ENCODE peak calls at places on chromosomes 2 and 18, in five cellular contexts. B, V, E, K and I are unnamed samples.

GRCh38 chr18:79560042-79560860 is 119.4 kb upstream of the CTDP1 start:
- DNase-seq in E (no peak), V (no peak), K (no peak), B (no peak), I (peak)

GRCh38 chr18:46250812-46251173 is 146.6 kb downstream of the HAUS1 start:
- DNase-seq in B (no peak), E (no peak), V (no peak), K (no peak), I (no peak)

GRCh38 chr18:23725827-23726661 is 36.8 kb downstream of the LAMA3 start:
- DNase-seq in K (no peak), E (no peak), V (no peak), B (no peak), I (no peak)

GRCh38 chr2:104818249-104818648 is 35.7 kb upstream of the POU3F3 start:
- DNase-seq in E (no peak), V (no peak), B (no peak), K (no peak), I (no peak)

GRCh38 chr2:222706616-222707015 is 35.2 kb downstream of the MOGAT1 start:
- DNase-seq in B (no peak), E (no peak), K (no peak), V (no peak), I (no peak)

GRCh38 chr2:120693121-120693520 is 42.5 kb upstream of the GLI2 start:
- DNase-seq in B (no peak), K (no peak), V (no peak), E (no peak), I (no peak)

GRCh38 chr2:220434365-220434764 is 806.9 kb downstream of the SLC4A3 start:
- DNase-seq in V (no peak), E (peak), B (peak), K (no peak), I (no peak)

GRCh38 chr2:151979694-151980093 is 119.2 kb downstream of the CACNB4 start:
- DNase-seq in E (no peak), B (no peak), K (no peak), V (no peak), I (no peak)

GRCh38 chr2:85048534-85048933 is 77.6 kb downstream of the KCMF1 start:
- DNase-seq in E (no peak), V (no peak), B (no peak), K (no peak), I (no peak)

GRCh38 chr2:152098798-152099654 is at the start of gene CACNB4:
- DNase-seq in V (peak), B (no peak), K (peak), E (no peak), I (no peak)

GRCh38 chr18:47120428-47120827 is 29.9 kb downstream of the HDHD2 start:
- DNase-seq in E (no peak), V (no peak), K (no peak), B (no peak), I (no peak)

GRCh38 chr2:207474871-207475485 is 54.8 kb upstream of the CREB1 start:
- DNase-seq in K (peak), V (no peak), B (peak), E (no peak), I (no peak)

GRCh38 chr2:10919776-10920606 is 8.3 kb downstream of the KCNF1 start:
- DNase-seq in E (no peak), V (no peak), B (no peak), K (no peak), I (no peak)

GRCh38 chr2:227460079-227460485 is 11.9 kb upstream of the AGFG1 start:
- DNase-seq in V (no peak), B (peak), K (no peak), E (no peak), I (no peak)

GRCh38 chr18:45505497-45506206 is 109.6 kb upstream of the SLC14A2 start:
- DNase-seq in K (no peak), V (no peak), B (no peak), E (no peak), I (peak)

GRCh38 chr2:101339236-101339865 is 30.9 kb upstream of the RNF149 start:
- DNase-seq in B (no peak), K (no peak), V (no peak), E (no peak), I (no peak)

GRCh38 chr2:231922311-231922710 is 3.9 kb downstream of the NPPC start:
- DNase-seq in K (no peak), E (no peak), B (no peak), V (no peak), I (no peak)

GRCh38 chr2:9753276-9753600 is 90.0 kb upstream of the TAF1B start:
- DNase-seq in E (peak), V (peak), K (no peak), B (peak), I (no peak)

GRCh38 chr2:113806217-113806913 is 49.9 kb upstream of the SLC35F5 start:
- DNase-seq in E (no peak), K (no peak), V (no peak), B (no peak), I (no peak)

GRCh38 chr18:78192044-78192443 is 787.6 kb upstream of the SALL3 start:
- DNase-seq in E (no peak), K (no peak), B (no peak), V (no peak), I (no peak)

GRCh38 chr2:36461039-36461681 is 105.6 kb downstream of the CRIM1 start:
- DNase-seq in K (no peak), B (peak), V (no peak), E (peak), I (no peak)

GRCh38 chr18:3525870-3526420 is 76.0 kb downstream of the TGIF1 start:
- DNase-seq in K (no peak), V (no peak), B (no peak), E (no peak), I (no peak)

GRCh38 chr2:238287702-238288649 is at the start of gene PER2:
- DNase-seq in E (peak), K (peak), B (peak), V (peak), I (no peak)
- TF ChIP-seq CTCF in E (peak), K (peak), B (peak), V (no peak), I (peak)

GRCh38 chr18:21998531-21998930 is 170.9 kb upstream of the GATA6 start:
- DNase-seq in E (no peak), B (no peak), K (no peak), V (peak), I (no peak)

GRCh38 chr18:21991081-21991534 is 178.3 kb upstream of the GATA6 start:
- DNase-seq in E (no peak), B (no peak), K (no peak), V (no peak), I (no peak)

GRCh38 chr18:21991897-21992296 is 177.5 kb upstream of the GATA6 start:
- DNase-seq in V (no peak), B (no peak), E (no peak), K (no peak), I (no peak)

GRCh38 chr18:21997207-21998143 is 171.9 kb upstream of the GATA6 start:
- DNase-seq in K (peak), E (no peak), B (no peak), V (no peak), I (no peak)

GRCh38 chr18:21996261-21996892 is 173.0 kb upstream of the GATA6 start:
- DNase-seq in E (no peak), V (peak), B (no peak), K (no peak), I (no peak)
- TF ChIP-seq CTCF in E (no peak), V (no peak), B (no peak), K (no peak), I (no peak)

GRCh38 chr2:127700527-127701192 is 637 bp upstream of the SFT2D3 start:
- DNase-seq in B (no peak), K (no peak), V (peak), E (no peak), I (no peak)
- TF ChIP-seq CTCF in B (no peak), K (no peak), V (no peak), E (no peak), I (no peak)

DNA sequence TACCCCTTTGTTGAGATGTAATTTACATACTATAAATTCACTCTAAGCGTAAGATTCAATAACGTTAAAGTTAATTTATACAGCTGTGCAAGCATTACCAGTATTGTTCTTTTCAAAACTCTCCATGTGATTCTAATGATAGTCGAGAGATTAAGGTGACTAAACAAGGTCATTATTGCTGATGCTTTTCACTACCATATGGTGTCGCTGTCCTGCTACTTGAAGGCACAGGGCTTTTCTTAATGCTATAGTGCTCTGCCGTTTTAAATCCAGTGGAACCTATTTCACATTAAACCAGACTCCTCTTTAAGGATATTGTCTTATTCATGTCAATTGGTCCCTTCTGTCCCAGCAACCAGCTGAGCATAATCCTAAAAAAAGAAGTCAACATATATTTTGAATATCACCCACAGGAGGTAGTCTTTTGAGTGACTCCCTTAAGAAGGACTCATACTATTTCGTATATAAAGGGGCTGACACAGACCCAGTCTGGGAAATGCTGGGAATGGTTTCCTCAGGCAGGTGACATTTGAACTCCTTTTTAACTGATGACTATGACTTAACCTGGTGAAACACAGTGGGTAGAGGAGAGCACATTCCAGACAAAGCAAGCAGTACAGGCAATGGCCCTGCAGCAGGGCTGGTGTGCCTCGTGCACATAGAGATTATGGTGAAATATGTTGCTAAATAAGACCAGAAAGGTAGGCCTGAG is 53.9 kb upstream of the CYTIP start:
- DNase-seq in V (no peak), K (peak), B (peak), E (no peak), I (no peak)
- TF ChIP-seq CTCF in V (peak), K (peak), B (peak), E (peak), I (peak)

DNA sequence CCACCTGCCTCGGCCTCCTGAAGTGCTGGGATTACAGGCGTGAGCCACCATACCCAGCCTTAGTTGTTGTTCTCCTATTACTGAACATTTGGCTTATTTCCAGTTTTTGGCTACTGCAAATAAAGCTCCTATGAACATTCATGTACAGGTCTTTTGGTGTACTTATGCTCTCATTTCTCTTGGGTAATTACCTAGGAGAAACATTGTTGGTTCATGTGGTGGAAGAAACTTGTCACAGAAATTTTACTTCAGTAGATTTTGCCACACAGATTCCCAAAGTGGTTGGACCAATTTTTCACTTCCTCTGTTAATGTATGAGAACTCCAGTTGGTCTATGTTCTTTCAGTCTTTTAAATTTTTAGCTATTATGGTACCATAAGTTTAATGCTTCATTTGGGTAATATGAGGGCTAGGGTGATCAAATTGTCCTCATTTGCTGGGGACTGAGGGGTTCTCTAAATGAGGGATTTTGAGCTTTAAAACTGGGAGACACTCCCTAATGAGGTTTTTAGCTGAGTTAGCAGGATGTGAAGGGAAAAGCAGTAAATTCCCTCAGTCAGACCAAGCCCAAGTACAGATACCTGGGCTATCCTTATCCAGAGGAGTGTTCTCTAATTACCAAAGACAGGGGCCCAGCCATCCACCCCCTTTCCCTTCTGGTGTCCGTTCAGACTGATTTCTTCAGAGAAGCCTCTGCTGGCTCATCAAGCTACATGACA is 33.9 kb downstream of the MTA3 start:
- DNase-seq in B (no peak), E (no peak), V (no peak), K (peak), I (no peak)
- TF ChIP-seq CTCF in B (no peak), E (no peak), V (no peak), K (no peak), I (no peak)

DNA sequence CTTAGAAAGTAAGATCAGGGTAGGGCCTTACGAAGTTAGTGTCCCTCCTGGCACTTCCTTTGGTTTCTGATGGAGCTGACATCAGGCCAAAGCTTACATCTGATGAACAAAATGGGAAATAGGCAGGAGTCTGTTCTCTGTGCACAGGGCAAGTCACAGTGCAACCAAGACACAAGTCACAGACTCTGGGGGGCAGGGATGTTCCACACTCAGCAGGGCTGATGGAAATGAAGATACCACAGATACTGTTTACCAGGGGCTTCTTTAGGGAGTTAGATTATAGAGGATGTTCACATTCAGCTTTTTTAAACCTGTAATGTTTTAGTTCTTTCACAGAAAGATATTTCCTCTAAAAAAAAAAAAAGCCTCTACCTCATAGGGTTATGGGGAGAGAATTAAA is 106.2 kb upstream of the EPC2 start:
- DNase-seq in E (no peak), B (no peak), K (peak), V (no peak), I (no peak)
- TF ChIP-seq CTCF in E (no peak), B (no peak), K (no peak), V (no peak), I (no peak)

DNA sequence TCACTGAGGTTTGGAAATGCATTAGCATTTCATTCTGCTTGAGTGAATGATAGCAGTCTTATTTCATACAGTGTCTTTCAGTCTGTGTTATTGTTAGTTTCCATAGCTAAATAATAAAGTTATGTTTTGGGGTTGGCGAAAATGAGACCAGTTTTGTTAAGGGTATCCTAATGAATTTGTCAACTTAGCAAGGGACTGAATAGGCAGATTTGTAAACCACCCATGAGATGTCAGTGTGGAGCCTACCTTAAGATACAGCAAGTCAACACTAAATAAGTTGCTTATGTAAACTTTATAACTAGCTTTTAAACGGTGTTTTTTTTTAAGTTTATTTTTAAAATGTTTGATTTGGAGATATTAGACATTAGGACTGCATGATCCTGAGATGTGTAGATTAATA is 11.9 kb downstream of the NAPG start:
- DNase-seq in K (no peak), V (no peak), E (no peak), B (no peak), I (no peak)
- TF ChIP-seq CTCF in K (no peak), V (no peak), E (no peak), B (no peak), I (no peak)

DNA sequence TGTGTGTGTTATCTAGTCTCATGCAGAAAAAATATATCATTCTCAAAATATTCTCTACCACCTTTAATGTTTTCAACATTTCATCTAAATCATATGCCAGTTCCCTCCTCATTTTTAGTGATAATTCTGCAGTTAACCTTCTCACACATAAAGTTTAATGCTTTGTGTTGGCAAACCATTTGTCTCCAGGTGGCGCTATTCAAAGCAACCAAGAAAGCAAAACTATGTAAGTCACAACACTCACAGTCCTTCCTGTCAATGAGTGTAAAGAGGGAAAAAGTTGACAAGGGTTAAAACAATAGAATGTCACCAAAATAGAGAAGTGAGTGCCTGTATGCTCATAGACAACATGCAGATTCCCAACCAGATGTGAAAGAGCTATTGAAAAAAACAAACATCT is 961.6 kb upstream of the LRRTM1 start:
- DNase-seq in V (no peak), E (no peak), K (no peak), B (no peak), I (no peak)
- TF ChIP-seq CTCF in V (no peak), E (no peak), K (peak), B (peak), I (no peak)

DNA sequence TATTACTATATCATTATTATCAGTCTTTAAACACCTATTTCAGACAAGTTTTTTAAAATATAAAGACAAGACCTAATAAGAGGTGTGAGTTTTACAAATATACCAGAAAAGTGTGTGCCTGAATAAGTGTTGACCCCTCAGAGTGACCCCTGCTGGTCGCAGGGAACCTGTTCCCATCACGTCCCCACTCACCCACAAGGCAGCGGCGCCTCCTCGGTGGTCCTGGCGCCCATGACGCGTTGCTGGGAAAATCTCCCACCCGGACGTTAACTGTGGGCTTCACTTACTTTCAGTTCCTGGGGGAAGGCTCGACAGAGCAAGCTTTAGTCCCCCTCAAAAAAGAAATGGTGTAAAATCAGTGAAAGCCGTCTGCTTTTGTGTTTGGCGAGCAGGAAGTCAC is 93.5 kb downstream of the TMEM18 start:
- DNase-seq in B (no peak), V (no peak), E (no peak), K (no peak), I (no peak)
- TF ChIP-seq CTCF in B (no peak), V (no peak), E (no peak), K (no peak), I (no peak)